ENCODE peak calls at places on chromosomes 16 and 17, in ten cellular contexts. N is LoVo; G is astrocyte; K is non-pigmented ciliary epithelial cell; H is activated gamma-delta T cell treated with anti-CD3 and anti-CD28 coated beads, Interleukin-2, amount 50 U/mL, for 16 hours; C is upper lobe of right lung; V is anterior cingulate cortex; I is GM12891; L is stimulated activated CD8-positive, alpha-beta memory T cell treated with anti-CD3 and anti-CD28 coated beads, Interleukin-2, amount 100 ng/mL, for 48 hours; D is substantia nigra. P is an unnamed sample.

GRCh38 chr16:88194397-88195020 is 188.2 kb upstream of the ZNF469 start:
- DNase-seq in I (no peak), V (no peak), H (no peak), N (no peak), G (no peak), L (no peak), D (no peak), C (peak), K (no peak), P (no peak)

GRCh38 chr17:6465206-6466003 is 21.1 kb downstream of the PIMREG start:
- DNase-seq in K (no peak), N (no peak), G (no peak), D (no peak), C (no peak), H (no peak), L (no peak), I (no peak), V (no peak), P (no peak)

GRCh38 chr17:44906010-44906646 is 6.9 kb upstream of the EFTUD2 start:
- DNase-seq in K (peak), D (no peak), L (no peak), N (peak), C (no peak), V (no peak), I (no peak), H (no peak), G (peak), P (peak)

GRCh38 chr17:8994319-8994718 is 27.0 kb upstream of the NTN1 start:
- DNase-seq in C (peak), H (peak), G (peak), I (no peak), L (peak), N (peak), D (no peak), V (peak), K (no peak), P (no peak)

GRCh38 chr16:782766-783403 is 5.3 kb downstream of the RPUSD1 start:
- DNase-seq in N (no peak), G (no peak), D (no peak), H (no peak), V (no peak), C (no peak), I (no peak), L (no peak), K (no peak), P (no peak)

GRCh38 chr17:47301161-47301560 is 22.6 kb upstream of the EFCAB13 start:
- DNase-seq in H (no peak), L (no peak), C (no peak), D (no peak), K (no peak), N (no peak), I (no peak), V (no peak), G (no peak), P (no peak)

GRCh38 chr17:4921320-4921719 is 10.8 kb upstream of the GP1BA start:
- DNase-seq in N (no peak), G (no peak), I (no peak), K (no peak), L (no peak), D (no peak), H (no peak), C (no peak), V (no peak), P (no peak)

GRCh38 chr17:31415004-31415454 is 23.6 kb downstream of the RAB11FIP4 start:
- DNase-seq in I (no peak), L (no peak), K (no peak), V (no peak), D (no peak), H (no peak), G (no peak), N (peak), C (no peak), P (no peak)

GRCh38 chr17:31803494-31804213 is 55.4 kb downstream of the COPRS start:
- DNase-seq in K (no peak), H (no peak), L (no peak), V (no peak), I (no peak), G (no peak), C (no peak), N (peak), D (no peak), P (no peak)

GRCh38 chr17:18981642-18982424 is 22.7 kb downstream of the FAM83G start:
- DNase-seq in C (no peak), H (no peak), D (no peak), V (no peak), G (peak), I (no peak), N (peak), L (no peak), K (no peak), P (peak)

GRCh38 chr17:27457731-27458523 is 1.7 kb downstream of the KSR1 start:
- DNase-seq in N (peak), C (no peak), D (peak), H (no peak), I (no peak), K (no peak), L (no peak), V (peak), G (no peak), P (peak)

GRCh38 chr16:56980792-56981724 is 8.3 kb upstream of the NLRC5 start:
- DNase-seq in H (no peak), G (no peak), D (no peak), C (no peak), L (no peak), V (no peak), N (no peak), K (no peak), I (no peak), P (no peak)

GRCh38 chr16:16994831-16995230 is 475.9 kb downstream of the XYLT1 start:
- DNase-seq in D (no peak), H (no peak), L (no peak), C (no peak), K (no peak), G (no peak), N (no peak), V (no peak), I (no peak), P (no peak)